ENCODE peak calls at places on chromosomes 11 and 22, in six cellular contexts. Y is lower lobe of right lung, O is mucosa of descending colon, V is adrenal gland, H is transverse colon, L is tibial artery. S is an unnamed sample. For H3K4me1 and H3K9me3, the result is how much of the 10 kb centered on the place peaks cover.

GRCh38 chr11:69841859-69842698 is 22.9 kb upstream of the FGF3 start:
- DNase-seq in Y (peak), O (no peak), V (no peak), H (no peak), L (no peak), S (peak)

GRCh38 chr22:19686946-19687345 is 27.4 kb upstream of the SEPTIN5 start:
- DNase-seq in Y (no peak), O (no peak), V (no peak), H (no peak), L (no peak), S (no peak)

GRCh38 chr11:121741954-121742361 is 289.2 kb upstream of the SORL1-AS1 start:
- DNase-seq in Y (no peak), O (peak), V (peak), H (peak), L (peak), S (no peak)

GRCh38 chr11:6526411-6527135 is 29.5 kb downstream of the DNHD1 start:
- DNase-seq in Y (no peak), O (no peak), V (no peak), H (no peak), L (no peak), S (no peak)

GRCh38 chr11:20565236-20565635 is 34.2 kb upstream of the SLC6A5 start:
- DNase-seq in Y (no peak), O (no peak), V (no peak), H (no peak), L (no peak), S (no peak)

GRCh38 chr11:94077568-94078293 is 50.9 kb upstream of the PANX1 start:
- DNase-seq in Y (peak), O (no peak), V (no peak), H (no peak), L (no peak), S (no peak)

GRCh38 chr22:24072361-24072760 is 61.3 kb downstream of the CABIN1 start:
- DNase-seq in Y (no peak), O (no peak), V (no peak), H (no peak), L (no peak), S (no peak)

GRCh38 chr11:127074151-127074761 is 73.7 kb upstream of the KIRREL3 start:
- DNase-seq in Y (no peak), O (no peak), V (no peak), H (peak), L (no peak), S (peak)

GRCh38 chr22:45136594-45136993 is 27.1 kb upstream of the NUP50 start:
- DNase-seq in Y (no peak), O (no peak), V (no peak), H (no peak), L (no peak), S (no peak)

GRCh38 chr22:49536571-49537131 is 291.0 kb downstream of the BRD1 start:
- DNase-seq in Y (no peak), O (no peak), V (no peak), H (no peak), L (peak), S (no peak)

GRCh38 chr22:44459041-44459440 is 39.0 kb downstream of the RTL6 start:
- DNase-seq in Y (no peak), O (no peak), V (no peak), H (no peak), L (no peak), S (no peak)

GRCh38 chr11:101617735-101618332 is 34.0 kb upstream of the TRPC6 start:
- DNase-seq in Y (no peak), O (no peak), V (no peak), H (no peak), L (no peak), S (no peak)

GRCh38 chr11:93921695-93922468 is 71.5 kb upstream of the VSTM5 start:
- DNase-seq in Y (no peak), O (no peak), V (peak), H (peak), L (no peak), S (peak)

GRCh38 chr11:109000531-109000930 is 335.7 kb downstream of the DDX10 start:
- DNase-seq in Y (no peak), O (no peak), V (no peak), H (no peak), L (no peak), S (no peak)

GRCh38 chr22:20650294-20651207 is 123.4 kb upstream of the SERPIND1 start:
- DNase-seq in Y (no peak), O (no peak), V (no peak), H (no peak), L (no peak), S (no peak)

GRCh38 chr11:120209750-120210650 is 832 bp upstream of the OAF start:
- DNase-seq in Y (no peak), O (no peak), V (no peak), H (no peak), L (no peak), S (peak)

GRCh38 chr11:125451400-125452124 is 44.5 kb downstream of the FEZ1 start:
- DNase-seq in Y (no peak), O (no peak), V (peak), H (peak), L (peak), S (peak)

GRCh38 chr11:111719379-111719778 is 46.8 kb downstream of the PPP2R1B start:
- DNase-seq in Y (no peak), O (no peak), V (no peak), H (no peak), L (no peak), S (no peak)

GRCh38 chr22:22593964-22594656 is 35.0 kb upstream of the PRAME start:
- DNase-seq in Y (peak), O (no peak), V (peak), H (peak), L (no peak), S (no peak)

GRCh38 chr11:88115828-88116410 is 59.3 kb downstream of the RAB38 start:
- DNase-seq in Y (no peak), O (no peak), V (no peak), H (no peak), L (no peak), S (no peak)

GRCh38 chr11:1936781-1937615 is 10.1 kb upstream of the MRPL23 start:
- DNase-seq in Y (peak), O (peak), V (no peak), H (no peak), L (no peak), S (peak)

GRCh38 chr11:20670932-20671403 is 1.6 kb downstream of the NELL1 start:
- DNase-seq in Y (no peak), O (no peak), V (no peak), H (no peak), L (no peak), S (no peak)

GRCh38 chr11:2445107-2445947 is 519 bp downstream of the KCNQ1 start:
- DNase-seq in Y (peak), O (peak), V (peak), H (no peak), L (peak), S (no peak)

GRCh38 chr11:17408641-17409040 is 20.2 kb upstream of the KCNJ11 start:
- DNase-seq in Y (no peak), O (no peak), V (no peak), H (no peak), L (no peak), S (no peak)

GRCh38 chr11:68271781-68272608 is at the start of gene C11orf24:
- DNase-seq in Y (peak), O (peak), V (peak), H (peak), L (peak), S (peak)

GRCh38 chr11:124440608-124441007 is 4.9 kb downstream of the OR8B8 start:
- DNase-seq in Y (no peak), O (no peak), V (no peak), H (no peak), L (no peak), S (no peak)

GRCh38 chr22:22836635-22837034 is 51.0 kb upstream of the IGLL5 start:
- DNase-seq in Y (no peak), O (no peak), V (no peak), H (no peak), L (no peak), S (no peak)

GRCh38 chr11:100562102-100562501 is 125.0 kb upstream of the ARHGAP42 start:
- DNase-seq in Y (no peak), O (no peak), V (peak), H (no peak), L (no peak), S (no peak)

GRCh38 chr11:83044958-83045712 is 26.6 kb downstream of the RAB30 start:
- DNase-seq in Y (no peak), O (no peak), V (no peak), H (no peak), L (no peak), S (no peak)

GRCh38 chr11:76838422-76839068 is 22.2 kb upstream of the ACER3 start:
- DNase-seq in Y (no peak), O (no peak), V (no peak), H (no peak), L (no peak), S (peak)

GRCh38 chr11:67271548-67272284 is 5.4 kb downstream of the GRK2 start:
- DNase-seq in Y (peak), O (peak), V (no peak), H (peak), L (peak), S (peak)

GRCh38 chr11:78573271-78574035 is 1.2 kb downstream of the NARS2 start:
- DNase-seq in Y (no peak), O (no peak), V (no peak), H (no peak), L (no peak), S (no peak)

GRCh38 chr11:102709211-102709980 is 3.8 kb upstream of the MMP27 start:
- DNase-seq in Y (no peak), O (no peak), V (no peak), H (no peak), L (no peak), S (no peak)

GRCh38 chr11:116911981-116912734 is 74.7 kb upstream of the APOA1 start:
- DNase-seq in Y (no peak), O (no peak), V (no peak), H (no peak), L (no peak), S (no peak)

GRCh38 chr22:32992821-32993220 is 65.4 kb downstream of the SYN3 start:
- DNase-seq in Y (no peak), O (no peak), V (no peak), H (no peak), L (no peak), S (no peak)

GRCh38 chr11:130070829-130071205 is 1.1 kb downstream of the APLP2 start:
- DNase-seq in Y (peak), O (peak), V (no peak), H (peak), L (no peak), S (no peak)

GRCh38 chr11:114615448-114616361 is 20.1 kb upstream of the NXPE4 start:
- DNase-seq in Y (no peak), O (no peak), V (no peak), H (no peak), L (no peak), S (no peak)

GRCh38 chr11:126547161-126547560 is 191.7 kb downstream of the ST3GAL4 start:
- DNase-seq in Y (no peak), O (no peak), V (no peak), H (no peak), L (no peak), S (no peak)

GRCh38 chr11:62245271-62245753 is 3.3 kb downstream of the SCGB1D2 start:
- DNase-seq in Y (no peak), O (no peak), V (no peak), H (no peak), L (no peak), S (peak)
- TF ChIP-seq CTCF in Y (no peak), O (no peak), V (no peak), H (no peak), L (no peak), S (peak)

GRCh38 chr11:86061483-86061882 is 7.4 kb downstream of the PICALM start:
- DNase-seq in Y (no peak), O (no peak), V (no peak), H (no peak), L (no peak), S (no peak)
- H3K4me1 ChIP-seq in Y (half or more), O (under half), V (half or more), H (under half), L (under half), S (under half)

DNA sequence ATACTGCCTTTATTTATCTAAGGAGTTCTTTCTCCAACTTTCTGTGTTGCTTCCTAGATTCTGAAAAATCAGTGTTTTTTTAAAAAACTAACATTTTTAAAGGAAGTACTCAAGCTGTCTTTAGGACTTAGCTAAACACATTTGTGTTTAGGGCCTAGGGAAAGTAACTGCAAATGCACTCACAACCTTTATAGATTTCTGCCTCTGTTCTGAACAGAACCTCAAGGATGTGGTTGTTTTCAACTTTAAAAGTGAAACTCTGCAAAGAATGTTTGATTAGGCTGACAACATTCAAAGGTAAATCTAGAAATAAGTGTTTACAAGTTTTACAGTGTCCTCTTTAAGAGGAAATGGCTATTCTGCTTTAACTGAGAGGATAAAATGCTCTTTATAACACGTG is 55.4 kb upstream of the CNTN5 start:
- DNase-seq in Y (no peak), O (no peak), V (no peak), H (no peak), L (no peak), S (no peak)
- H3K9me3 ChIP-seq in Y (under half), O (under half), V (under half), H (under half), L (under half), S (under half)

DNA sequence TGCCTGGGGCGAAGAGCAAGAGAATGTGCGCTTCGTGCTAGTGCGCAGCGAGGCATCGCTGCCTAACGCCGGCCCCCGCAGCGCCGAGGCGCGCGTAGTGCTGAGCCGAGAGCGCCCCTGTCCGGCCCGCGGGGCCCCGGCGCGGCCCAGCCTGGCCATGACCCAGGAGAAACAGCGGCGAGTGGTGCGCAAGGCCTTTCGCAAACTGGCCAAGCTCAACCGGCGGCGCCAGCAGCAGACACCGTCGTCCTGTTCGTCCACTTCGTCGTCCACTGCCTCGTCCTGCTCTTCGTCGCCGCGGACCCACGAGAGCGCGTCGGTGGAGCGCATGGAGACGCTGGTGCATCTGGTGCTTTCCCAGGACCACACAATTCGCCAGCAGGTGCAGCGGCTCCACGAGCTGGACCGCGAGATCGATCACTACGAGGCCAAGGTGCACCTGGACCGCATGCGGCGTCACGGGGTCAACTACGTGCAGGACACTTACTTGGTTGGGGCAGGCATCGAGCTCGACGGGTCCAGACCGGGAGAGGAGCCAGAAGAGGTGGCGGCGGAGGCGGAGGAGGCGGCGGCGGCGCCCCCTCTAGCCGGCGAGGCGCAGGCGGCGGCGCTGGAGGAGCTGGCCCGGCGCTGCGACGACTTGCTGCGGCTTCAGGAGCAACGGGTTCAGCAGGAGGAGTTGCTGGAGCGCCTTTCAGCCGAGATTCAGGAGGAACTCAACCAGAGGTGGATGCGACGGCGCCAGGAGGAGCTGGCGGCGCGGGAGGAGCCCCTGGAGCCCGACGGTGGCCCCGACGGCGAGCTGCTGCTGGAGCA is 1.0 kb downstream of the RASSF10 start:
- DNase-seq in Y (peak), O (peak), V (no peak), H (no peak), L (no peak), S (no peak)
- TF ChIP-seq CTCF in Y (no peak), O (no peak), V (no peak), H (no peak), L (no peak), S (no peak)

GRCh38 chr11:65026810-65027209 is 429 bp upstream of the SNX15 start:
- DNase-seq in Y (no peak), O (no peak), V (no peak), H (no peak), L (no peak), S (no peak)
- H3K4me1 ChIP-seq in Y (under half), O (under half), V (under half), H (under half), L (under half), S (under half)

S was measured in Caco-2.